ENCODE peak calls at places on chromosomes 6 and 20, in five cellular contexts. One of them, this sample, is unnamed.

GRCh38 chr6:153215242-153215641 is 84.2 kb upstream of the RGS17 start:
- DNase-seq in endothelial cell of umbilical vein: no peak
- DNase-seq in HepG2: no peak
- DNase-seq in HCT116: no peak
- DNase-seq in K562: no peak
- DNase-seq in this sample: no peak

GRCh38 chr6:13012271-13012670 is 295.7 kb downstream of the PHACTR1 start:
- DNase-seq in HCT116: no peak
- DNase-seq in endothelial cell of umbilical vein: no peak
- DNase-seq in HepG2: no peak
- DNase-seq in K562: no peak
- DNase-seq in this sample: no peak

GRCh38 chr6:134123666-134124208 is 71.3 kb upstream of the SLC2A12 start:
- DNase-seq in endothelial cell of umbilical vein: peak
- DNase-seq in HepG2: peak
- DNase-seq in K562: peak
- DNase-seq in HCT116: peak
- DNase-seq in this sample: peak

GRCh38 chr6:71498643-71499042 is 210.0 kb downstream of the OGFRL1 start:
- DNase-seq in K562: no peak
- DNase-seq in HCT116: no peak
- DNase-seq in HepG2: no peak
- DNase-seq in endothelial cell of umbilical vein: no peak
- DNase-seq in this sample: no peak

GRCh38 chr6:137705166-137706064 is 161.6 kb upstream of the TNFAIP3 start:
- DNase-seq in endothelial cell of umbilical vein: peak
- DNase-seq in HepG2: peak
- DNase-seq in HCT116: peak
- DNase-seq in K562: peak
- DNase-seq in this sample: peak

GRCh38 chr6:2891768-2892170 is 11.3 kb downstream of the SERPINB9 start:
- DNase-seq in HepG2: no peak
- DNase-seq in HCT116: no peak
- DNase-seq in endothelial cell of umbilical vein: no peak
- DNase-seq in K562: no peak
- DNase-seq in this sample: no peak

GRCh38 chr6:11710968-11711643 is 67.5 kb downstream of the ADTRP start:
- DNase-seq in HCT116: no peak
- DNase-seq in K562: no peak
- DNase-seq in HepG2: no peak
- DNase-seq in endothelial cell of umbilical vein: no peak
- DNase-seq in this sample: no peak

GRCh38 chr20:14064333-14064732 is 69.0 kb downstream of the MACROD2 start:
- DNase-seq in HCT116: no peak
- DNase-seq in K562: no peak
- DNase-seq in HepG2: no peak
- DNase-seq in endothelial cell of umbilical vein: no peak
- DNase-seq in this sample: no peak

GRCh38 chr6:13807691-13808090 is 6.7 kb downstream of the MCUR1 start:
- DNase-seq in endothelial cell of umbilical vein: no peak
- DNase-seq in K562: no peak
- DNase-seq in HepG2: no peak
- DNase-seq in HCT116: no peak
- DNase-seq in this sample: no peak

GRCh38 chr6:112560651-112561050 is 213.5 kb downstream of the RFPL4B start:
- DNase-seq in endothelial cell of umbilical vein: no peak
- DNase-seq in K562: no peak
- DNase-seq in HCT116: no peak
- DNase-seq in HepG2: no peak
- DNase-seq in this sample: no peak

GRCh38 chr20:33554914-33555420 is 65.1 kb downstream of the CBFA2T2 start:
- DNase-seq in endothelial cell of umbilical vein: peak
- DNase-seq in HCT116: peak
- DNase-seq in K562: no peak
- DNase-seq in HepG2: peak
- DNase-seq in this sample: peak
- TF ChIP-seq POLR2AphosphoS5 in endothelial cell of umbilical vein: no peak
- TF ChIP-seq POLR2AphosphoS5 in HCT116: no peak
- TF ChIP-seq POLR2AphosphoS5 in K562: no peak
- TF ChIP-seq POLR2AphosphoS5 in HepG2: peak
- TF ChIP-seq POLR2AphosphoS5 in this sample: no peak

DNA sequence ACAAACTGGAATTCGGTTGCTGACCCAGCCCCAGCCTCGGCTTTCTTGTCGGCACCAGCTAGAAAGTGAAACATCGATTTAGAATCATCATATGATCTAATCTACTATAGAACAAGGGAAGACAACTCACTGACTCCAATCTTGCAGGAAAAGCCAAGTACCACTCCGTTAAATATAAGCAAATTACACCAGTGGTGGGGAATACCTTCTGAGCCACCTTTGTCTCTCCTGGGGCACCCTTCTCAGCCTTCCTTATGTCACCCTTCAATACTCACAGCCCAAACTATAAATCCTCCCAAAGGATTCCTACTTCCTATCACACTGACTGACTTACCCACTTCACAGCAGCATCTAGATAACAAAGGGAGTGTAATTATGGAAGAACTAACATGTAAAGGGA is 7.5 kb downstream of the RPS10 start:
- DNase-seq in K562: no peak
- DNase-seq in HCT116: no peak
- DNase-seq in HepG2: no peak
- DNase-seq in endothelial cell of umbilical vein: no peak
- DNase-seq in this sample: no peak
- H3K9ac ChIP-seq in K562: no peak
- H3K9ac ChIP-seq in HCT116: no peak
- H3K9ac ChIP-seq in HepG2: no peak
- H3K9ac ChIP-seq in endothelial cell of umbilical vein: no peak
- H3K9ac ChIP-seq in this sample: no peak

GRCh38 chr6:145006914-145007313 is 721.8 kb downstream of the UTRN start:
- DNase-seq in HCT116: no peak
- DNase-seq in K562: no peak
- DNase-seq in HepG2: no peak
- DNase-seq in endothelial cell of umbilical vein: no peak
- DNase-seq in this sample: no peak

GRCh38 chr6:145008715-145009114 is 723.6 kb downstream of the UTRN start:
- DNase-seq in K562: no peak
- DNase-seq in HepG2: no peak
- DNase-seq in endothelial cell of umbilical vein: no peak
- DNase-seq in HCT116: no peak
- DNase-seq in this sample: no peak

GRCh38 chr6:145012039-145012662 is 723.2 kb downstream of the EPM2A start:
- DNase-seq in endothelial cell of umbilical vein: no peak
- DNase-seq in HepG2: no peak
- DNase-seq in K562: no peak
- DNase-seq in HCT116: no peak
- DNase-seq in this sample: no peak

DNA sequence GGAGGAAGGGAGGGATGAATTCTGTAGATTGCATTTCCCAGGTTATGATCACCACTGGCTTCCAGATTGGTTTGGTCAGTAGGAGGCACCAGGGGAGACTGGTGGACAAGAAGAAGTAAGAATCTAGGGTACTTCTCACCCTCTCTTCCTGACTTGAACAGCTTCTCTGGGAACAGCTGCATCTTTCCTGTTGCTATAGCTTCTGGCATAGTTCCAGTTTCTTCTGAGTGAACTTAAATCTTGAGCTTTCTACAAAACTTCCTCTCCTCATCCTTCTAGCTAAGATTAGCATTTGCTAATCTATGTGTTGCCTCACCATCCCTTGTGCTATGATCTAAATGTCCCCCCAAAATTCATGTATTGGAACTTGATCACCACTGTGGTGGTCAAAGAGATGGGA is 724.6 kb downstream of the UTRN start:
- DNase-seq in K562: no peak
- DNase-seq in HCT116: no peak
- DNase-seq in HepG2: no peak
- DNase-seq in endothelial cell of umbilical vein: no peak
- DNase-seq in this sample: no peak
- H3K4me3 ChIP-seq in K562: no peak
- H3K4me3 ChIP-seq in HCT116: no peak
- H3K4me3 ChIP-seq in HepG2: no peak
- H3K4me3 ChIP-seq in endothelial cell of umbilical vein: no peak
- H3K4me3 ChIP-seq in this sample: no peak

DNA sequence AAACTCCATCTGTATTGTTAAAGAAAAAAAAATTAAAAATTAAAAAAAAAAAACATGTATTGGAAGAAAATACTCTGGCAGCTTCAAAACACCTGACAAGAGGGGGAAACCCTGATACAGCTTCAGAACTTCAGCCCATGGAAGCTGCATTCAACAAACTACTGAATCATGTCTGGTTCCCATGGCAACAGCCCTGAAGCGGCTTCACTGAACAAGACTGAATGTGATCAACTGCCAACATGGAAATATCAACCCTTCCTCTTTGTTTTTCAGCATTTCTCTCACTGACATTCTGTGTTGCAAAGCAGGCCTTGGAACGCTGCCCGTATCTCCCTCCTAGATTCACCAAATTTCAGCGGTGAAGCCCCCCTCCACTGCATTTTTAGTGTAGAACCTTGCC is 91.3 kb upstream of the SHLD1 start:
- DNase-seq in K562: no peak
- DNase-seq in HCT116: no peak
- DNase-seq in HepG2: peak
- DNase-seq in endothelial cell of umbilical vein: peak
- DNase-seq in this sample: peak
- TF ChIP-seq POLR2AphosphoS5 in K562: no peak
- TF ChIP-seq POLR2AphosphoS5 in HCT116: no peak
- TF ChIP-seq POLR2AphosphoS5 in HepG2: no peak
- TF ChIP-seq POLR2AphosphoS5 in endothelial cell of umbilical vein: no peak
- TF ChIP-seq POLR2AphosphoS5 in this sample: no peak

GRCh38 chr6:115064680-115065079 is 721.9 kb upstream of the HS3ST5 start:
- DNase-seq in endothelial cell of umbilical vein: no peak
- DNase-seq in HepG2: no peak
- DNase-seq in HCT116: no peak
- DNase-seq in K562: no peak
- DNase-seq in this sample: no peak

GRCh38 chr6:115071962-115072361 is 729.1 kb upstream of the HS3ST5 start:
- DNase-seq in K562: no peak
- DNase-seq in endothelial cell of umbilical vein: no peak
- DNase-seq in HepG2: no peak
- DNase-seq in HCT116: no peak
- DNase-seq in this sample: no peak

GRCh38 chr6:115067690-115068447 is 725.0 kb upstream of the HS3ST5 start:
- DNase-seq in HCT116: no peak
- DNase-seq in HepG2: no peak
- DNase-seq in endothelial cell of umbilical vein: no peak
- DNase-seq in K562: no peak
- DNase-seq in this sample: no peak
- H3K9ac ChIP-seq in HCT116: no peak
- H3K9ac ChIP-seq in HepG2: no peak
- H3K9ac ChIP-seq in endothelial cell of umbilical vein: no peak
- H3K9ac ChIP-seq in K562: no peak
- H3K9ac ChIP-seq in this sample: no peak

GRCh38 chr6:95185874-95186273 is 391.5 kb upstream of the MANEA start:
- DNase-seq in HCT116: no peak
- DNase-seq in endothelial cell of umbilical vein: no peak
- DNase-seq in HepG2: no peak
- DNase-seq in K562: no peak
- DNase-seq in this sample: no peak

DNA sequence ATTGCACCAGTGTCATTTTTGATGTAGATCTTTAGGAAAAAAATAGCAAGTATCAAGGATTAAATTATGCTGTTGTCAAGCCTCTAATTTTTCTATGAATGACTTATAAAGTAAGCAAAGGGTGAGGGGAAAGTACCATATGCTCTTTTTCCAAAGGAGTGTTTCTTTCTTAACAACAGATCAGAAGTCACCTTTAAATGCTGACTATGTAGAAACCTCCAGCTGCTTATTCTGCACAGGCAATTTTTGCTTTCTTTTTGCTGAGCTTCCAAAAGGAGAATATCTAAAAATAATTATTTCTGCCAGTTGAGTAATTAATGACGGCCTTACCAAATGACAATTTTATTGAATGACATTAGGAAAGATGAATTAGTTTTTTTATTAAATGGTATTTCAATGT is 390.6 kb upstream of the MANEA start:
- DNase-seq in HCT116: no peak
- DNase-seq in K562: no peak
- DNase-seq in HepG2: no peak
- DNase-seq in endothelial cell of umbilical vein: no peak
- DNase-seq in this sample: no peak
- H3K4me3 ChIP-seq in HCT116: no peak
- H3K4me3 ChIP-seq in K562: no peak
- H3K4me3 ChIP-seq in HepG2: no peak
- H3K4me3 ChIP-seq in endothelial cell of umbilical vein: no peak
- H3K4me3 ChIP-seq in this sample: peak

DNA sequence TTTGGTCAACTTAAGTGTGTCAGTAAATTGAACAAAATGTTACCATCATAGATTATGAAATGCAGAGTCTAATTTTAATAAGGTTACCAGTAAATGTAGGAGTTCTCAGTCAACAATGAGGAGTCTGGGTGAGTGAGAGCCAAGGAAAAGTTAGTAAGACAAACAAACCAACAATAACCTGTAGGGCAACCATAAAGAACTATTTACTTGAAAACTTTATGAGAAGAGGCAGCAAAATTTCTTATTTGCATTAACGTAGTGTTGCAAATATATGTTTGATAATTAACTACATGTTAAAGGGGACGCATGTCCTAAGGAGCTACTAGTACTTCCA is 131.1 kb upstream of the SOX4 start:
- DNase-seq in K562: no peak
- DNase-seq in HCT116: no peak
- DNase-seq in endothelial cell of umbilical vein: no peak
- DNase-seq in HepG2: no peak
- DNase-seq in this sample: no peak
- TF ChIP-seq POLR2AphosphoS5 in K562: no peak
- TF ChIP-seq POLR2AphosphoS5 in HCT116: no peak
- TF ChIP-seq POLR2AphosphoS5 in endothelial cell of umbilical vein: no peak
- TF ChIP-seq POLR2AphosphoS5 in HepG2: no peak
- TF ChIP-seq POLR2AphosphoS5 in this sample: no peak

DNA sequence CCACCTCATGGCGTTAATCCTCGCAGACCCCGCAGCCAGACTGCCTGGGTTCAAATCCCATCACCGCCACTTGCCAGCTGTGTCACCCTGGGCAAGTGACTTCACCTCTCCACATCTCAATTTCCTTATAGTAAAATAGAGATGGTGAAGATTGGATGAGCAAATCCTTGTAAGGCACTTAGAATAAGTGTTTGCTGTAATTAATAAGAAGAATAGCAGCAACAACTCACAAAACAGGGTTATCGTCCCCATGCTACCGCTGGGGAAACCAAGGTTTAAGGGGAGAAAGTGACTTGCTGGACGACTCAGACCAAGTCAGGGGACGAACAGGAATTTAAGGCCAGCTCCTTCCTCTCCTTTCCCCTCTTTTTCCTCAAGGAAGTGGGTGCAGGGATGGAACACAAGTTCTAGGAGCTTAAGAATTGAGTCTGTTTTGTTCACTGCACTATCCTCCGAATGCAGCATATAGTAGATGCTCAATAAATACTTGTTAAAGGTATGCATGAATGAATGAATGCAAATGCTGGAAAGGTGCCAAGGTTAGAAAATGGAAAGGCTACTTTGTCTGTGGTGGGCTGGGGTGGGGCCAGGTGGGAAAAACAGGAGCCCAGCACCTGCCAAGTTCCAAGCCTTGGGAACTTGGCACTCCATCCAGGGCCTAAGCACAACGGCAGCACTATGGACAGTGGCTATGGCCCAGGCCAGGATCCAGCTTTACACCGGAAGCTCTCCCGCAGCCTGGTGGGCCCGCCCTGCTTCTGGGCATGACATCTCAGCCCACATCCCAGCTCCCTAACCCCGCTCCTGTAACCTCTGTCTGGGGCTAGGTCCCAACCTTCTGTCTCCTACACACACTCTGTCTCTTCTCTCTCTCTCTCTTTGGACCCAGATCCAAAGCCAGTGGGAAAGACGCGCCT is 4.9 kb upstream of the CDH22 start:
- DNase-seq in HepG2: no peak
- DNase-seq in HCT116: no peak
- DNase-seq in endothelial cell of umbilical vein: no peak
- DNase-seq in K562: no peak
- DNase-seq in this sample: no peak
- H3K9ac ChIP-seq in HepG2: no peak
- H3K9ac ChIP-seq in HCT116: no peak
- H3K9ac ChIP-seq in endothelial cell of umbilical vein: no peak
- H3K9ac ChIP-seq in K562: no peak
- H3K9ac ChIP-seq in this sample: no peak

This sample was measured in SK-N-MC.